ENCODE peak calls at places on chromosomes 6 and 20, in five cellular contexts. One of them, this sample, is unnamed.

GRCh38 chr20:6679086-6679485 is 88.4 kb upstream of the BMP2 start:
- DNase-seq in substantia nigra: no peak
- DNase-seq in globus pallidus: no peak
- DNase-seq in uterus: no peak
- DNase-seq in central memory CD4-positive, alpha-beta T cell: no peak
- DNase-seq in this sample: no peak

GRCh38 chr6:52098649-52099184 is 11.3 kb upstream of the PKHD1 start:
- DNase-seq in substantia nigra: no peak
- DNase-seq in globus pallidus: no peak
- DNase-seq in uterus: no peak
- DNase-seq in central memory CD4-positive, alpha-beta T cell: no peak
- DNase-seq in this sample: no peak

GRCh38 chr6:41512146-41512701 is 34.0 kb upstream of the FOXP4 start:
- DNase-seq in substantia nigra: no peak
- DNase-seq in globus pallidus: no peak
- DNase-seq in uterus: no peak
- DNase-seq in central memory CD4-positive, alpha-beta T cell: no peak
- DNase-seq in this sample: no peak

GRCh38 chr6:154218336-154218735 is 138.3 kb downstream of the IPCEF1 start:
- DNase-seq in substantia nigra: no peak
- DNase-seq in globus pallidus: no peak
- DNase-seq in uterus: no peak
- DNase-seq in central memory CD4-positive, alpha-beta T cell: no peak
- DNase-seq in this sample: peak

GRCh38 chr6:113697642-113698410 is 159.3 kb upstream of the MARCKS start:
- DNase-seq in substantia nigra: no peak
- DNase-seq in globus pallidus: no peak
- DNase-seq in uterus: no peak
- DNase-seq in central memory CD4-positive, alpha-beta T cell: no peak
- DNase-seq in this sample: no peak

GRCh38 chr6:44349904-44350649 is 7.6 kb downstream of the SPATS1 start:
- DNase-seq in substantia nigra: no peak
- DNase-seq in globus pallidus: no peak
- DNase-seq in uterus: no peak
- DNase-seq in central memory CD4-positive, alpha-beta T cell: no peak
- DNase-seq in this sample: no peak

GRCh38 chr6:79536615-79536968 is 638 bp downstream of the LCA5 start:
- DNase-seq in substantia nigra: no peak
- DNase-seq in globus pallidus: no peak
- DNase-seq in uterus: peak
- DNase-seq in central memory CD4-positive, alpha-beta T cell: no peak
- DNase-seq in this sample: no peak

GRCh38 chr6:144131248-144131709 is 19.0 kb upstream of the STX11 start:
- DNase-seq in substantia nigra: no peak
- DNase-seq in globus pallidus: no peak
- DNase-seq in uterus: no peak
- DNase-seq in central memory CD4-positive, alpha-beta T cell: no peak
- DNase-seq in this sample: no peak

GRCh38 chr6:34143196-34143883 is 2.5 kb downstream of the GRM4 start:
- DNase-seq in substantia nigra: no peak
- DNase-seq in globus pallidus: no peak
- DNase-seq in uterus: no peak
- DNase-seq in central memory CD4-positive, alpha-beta T cell: no peak
- DNase-seq in this sample: no peak